ENCODE peak calls at places on chromosome 10, in nine cellular contexts. H is A673; T is AG04449; I is CD4-positive, alpha-beta memory T cell; A is body of pancreas; C is left ventricle myocardium inferior; W is pancreas; B is MG63; L is fibroblast of pulmonary artery. E is an unnamed sample.

GRCh38 chr10:958856-959255 is 27.4 kb upstream of the LARP4B start:
- DNase-seq in H (no peak), T (no peak), I (no peak), A (no peak), C (no peak), W (no peak), B (no peak), L (no peak), E (no peak)

GRCh38 chr10:76774987-76775603 is 862.5 kb downstream of the KCNMA1 start:
- DNase-seq in H (no peak), T (no peak), I (no peak), A (no peak), C (peak; percentile 63), W (no peak), B (no peak), L (no peak), E (no peak)

GRCh38 chr10:117226813-117227451 is 14.0 kb upstream of the SLC18A2 start:
- DNase-seq in H (peak; percentile 65), T (no peak), I (no peak), A (peak; percentile 59), C (no peak), W (peak; percentile 29), B (no peak), L (peak; percentile 41), E (no peak)

GRCh38 chr10:95513941-95514392 is 47.2 kb downstream of the SORBS1 start:
- DNase-seq in H (no peak), T (no peak), I (no peak), A (peak; percentile 65), C (no peak), W (peak; percentile 65), B (peak; percentile 77), L (peak; percentile 59), E (no peak)

GRCh38 chr10:92218569-92218968 is 72.3 kb downstream of the CPEB3 start:
- DNase-seq in H (no peak), T (no peak), I (no peak), A (no peak), C (no peak), W (no peak), B (no peak), L (no peak), E (no peak)

GRCh38 chr10:93771354-93771753 is 13.6 kb downstream of the LGI1 start:
- DNase-seq in H (no peak), T (no peak), I (no peak), A (no peak), C (no peak), W (no peak), B (no peak), L (no peak), E (no peak)

GRCh38 chr10:126087274-126087673 is 190.9 kb downstream of the FANK1 start:
- DNase-seq in H (no peak), T (no peak), I (no peak), A (no peak), C (no peak), W (no peak), B (no peak), L (no peak), E (no peak)

GRCh38 chr10:110074986-110075664 is 67.3 kb downstream of the ADD3 start:
- DNase-seq in H (peak; percentile 73), T (peak; percentile 66), I (no peak), A (no peak), C (no peak), W (no peak), B (peak; percentile 27), L (peak; percentile 85), E (no peak)

GRCh38 chr10:5567477-5567876 is 42.7 kb downstream of the CALML3 start:
- DNase-seq in H (no peak), T (no peak), I (no peak), A (no peak), C (no peak), W (no peak), B (no peak), L (no peak), E (no peak)

GRCh38 chr10:58439632-58440364 is 54.6 kb downstream of the TFAM start:
- DNase-seq in H (no peak), T (no peak), I (no peak), A (no peak), C (no peak), W (no peak), B (no peak), L (no peak), E (no peak)

GRCh38 chr10:99850767-99851127 is 68.3 kb downstream of the ABCC2 start:
- DNase-seq in H (no peak), T (no peak), I (no peak), A (no peak), C (no peak), W (no peak), B (no peak), L (no peak), E (no peak)

GRCh38 chr10:95880704-95881103 is 27.1 kb upstream of the CC2D2B start:
- DNase-seq in H (no peak), T (no peak), I (no peak), A (no peak), C (no peak), W (no peak), B (no peak), L (no peak), E (no peak)

GRCh38 chr10:59362991-59363390 is 642 bp upstream of the FAM13C start:
- DNase-seq in H (peak; percentile 52), T (no peak), I (no peak), A (peak; percentile 76), C (peak; percentile 67), W (peak; percentile 40), B (peak; percentile 19), L (peak; percentile 57), E (peak; percentile 64)

DNA sequence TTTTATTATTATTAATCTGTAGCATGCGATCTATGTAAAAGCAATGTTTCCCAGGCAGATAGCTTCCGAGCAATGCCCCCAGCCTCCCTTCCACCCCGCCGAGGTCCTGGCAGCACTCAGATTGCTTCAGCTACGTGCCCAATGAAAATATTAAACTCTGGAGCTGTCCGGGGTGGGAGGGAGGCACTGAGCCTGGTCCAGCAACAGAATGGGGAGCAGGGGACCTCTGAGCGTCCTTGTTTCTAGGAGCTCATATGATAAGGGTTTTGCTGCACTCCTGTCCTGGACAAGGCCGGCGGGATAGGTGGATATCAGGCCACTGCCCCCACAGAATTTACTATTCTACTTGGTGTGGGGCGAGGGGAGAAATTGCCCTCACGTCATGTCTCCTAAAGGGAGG is 44.5 kb upstream of the CDK1 start:
- DNase-seq in H (no peak), T (no peak), I (no peak), A (peak; percentile 13), C (no peak), W (peak; percentile 19), B (no peak), L (no peak), E (no peak)
- H3K4me3 ChIP-seq in H (peak overlapping the region; percentile 61), T (no peak overlapping the region), I (peak overlapping the region; percentile 17), A (peak overlapping the region; percentile 80), C (peak overlapping the region; percentile 64), W (peak overlapping the region; percentile 64), B (no peak overlapping the region), L (no peak overlapping the region), E (peak overlapping the region; percentile 65)

GRCh38 chr10:26881600-26882331 is 21.0 kb upstream of the ABI1 start:
- DNase-seq in H (peak; percentile 81), T (no peak), I (peak; percentile 40), A (no peak), C (no peak), W (no peak), B (no peak), L (peak; percentile 84), E (no peak)
- H3K4me3 ChIP-seq in H (peak overlapping the region; percentile 17), T (no peak overlapping the region), I (no peak overlapping the region), A (no peak overlapping the region), C (no peak overlapping the region), W (no peak overlapping the region), B (no peak overlapping the region), L (no peak overlapping the region), E (no peak overlapping the region)

GRCh38 chr10:69571618-69572158 is 1.5 kb downstream of the NEUROG3 start:
- DNase-seq in H (no peak), T (no peak), I (no peak), A (no peak), C (no peak), W (no peak), B (no peak), L (no peak), E (no peak)

GRCh38 chr10:69572159-69573055 is 815 bp downstream of the NEUROG3 start:
- DNase-seq in H (no peak), T (no peak), I (no peak), A (no peak), C (no peak), W (no peak), B (peak; percentile 17), L (no peak), E (no peak)

GRCh38 chr10:69575164-69575722 is 2.0 kb upstream of the NEUROG3 start:
- DNase-seq in H (no peak), T (no peak), I (no peak), A (no peak), C (no peak), W (no peak), B (no peak), L (no peak), E (no peak)

GRCh38 chr10:69574571-69574978 is 1.4 kb upstream of the NEUROG3 start:
- DNase-seq in H (no peak), T (no peak), I (no peak), A (no peak), C (no peak), W (no peak), B (no peak), L (no peak), E (no peak)

DNA sequence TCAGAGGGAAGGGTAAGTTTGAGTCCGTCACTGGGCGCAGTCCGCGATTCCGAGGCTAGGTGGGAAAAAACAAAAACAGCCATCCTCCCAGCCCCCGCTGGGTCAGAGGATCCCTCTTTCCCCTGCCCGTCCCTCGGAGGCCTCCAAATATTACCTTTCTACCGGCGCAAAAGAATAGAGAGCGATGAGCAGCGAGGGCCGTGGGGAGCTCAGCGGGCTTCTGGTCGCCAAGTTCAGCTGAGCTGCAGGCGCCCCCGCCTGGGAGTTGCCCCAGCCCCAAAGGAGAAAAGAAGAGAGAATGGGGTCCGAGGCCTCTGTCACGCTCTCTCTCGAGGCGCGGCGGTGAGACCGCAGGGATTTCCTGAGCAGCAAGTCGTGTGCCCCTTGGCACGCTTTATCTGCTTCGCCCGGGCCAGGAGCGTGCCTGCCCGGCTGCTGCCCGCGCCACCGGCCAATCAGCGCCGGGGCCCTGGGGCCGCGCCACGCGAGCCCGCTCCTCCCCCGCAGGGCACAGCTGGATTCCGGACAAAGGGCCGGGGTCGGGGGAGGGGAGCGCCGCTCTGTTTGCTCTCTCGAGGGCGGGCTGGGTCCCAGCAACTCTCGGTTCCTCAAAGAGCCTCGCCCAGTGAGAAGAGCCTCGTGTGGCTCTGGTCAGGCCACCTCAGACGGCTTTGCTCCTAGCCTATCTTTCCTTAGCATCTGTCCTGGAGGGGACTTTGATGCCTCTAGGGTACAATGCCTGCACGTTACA is at the start of gene NEUROG3:
- DNase-seq in H (no peak), T (no peak), I (no peak), A (no peak), C (no peak), W (no peak), B (no peak), L (no peak), E (no peak)
- H3K4me3 ChIP-seq in H (no peak within 1 kb of the TSS), T (no peak within 1 kb of the TSS), I (peak within 1 kb of the TSS; percentile 32), A (no peak within 1 kb of the TSS), C (peak within 1 kb of the TSS; percentile 52), W (no peak within 1 kb of the TSS), B (no peak within 1 kb of the TSS), L (no peak within 1 kb of the TSS), E (no peak within 1 kb of the TSS)

DNA sequence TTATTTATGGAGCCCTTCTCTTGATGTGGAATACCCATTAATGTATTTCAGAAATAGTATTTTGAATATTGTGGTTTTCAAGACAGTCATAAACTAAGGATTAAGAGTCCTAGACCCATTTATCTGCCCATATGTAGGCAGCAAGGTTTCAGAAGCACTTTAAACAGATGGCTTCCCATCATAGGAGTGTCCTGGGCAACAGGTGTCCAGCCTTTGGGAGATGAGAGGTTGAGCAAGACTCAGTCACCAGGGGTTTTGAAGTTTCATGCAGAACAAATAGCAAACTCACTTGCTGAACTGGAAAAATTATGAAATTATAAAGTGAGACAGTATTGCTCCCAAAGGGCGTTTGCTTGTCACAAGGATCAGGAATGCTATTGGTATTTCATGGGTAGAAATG is 192.9 kb upstream of the CSTF2T start:
- DNase-seq in H (no peak), T (no peak), I (no peak), A (no peak), C (no peak), W (no peak), B (no peak), L (no peak), E (no peak)
- H3K4me3 ChIP-seq in H (no peak overlapping the region), T (no peak overlapping the region), I (no peak overlapping the region), A (no peak overlapping the region), C (no peak overlapping the region), W (no peak overlapping the region), B (no peak overlapping the region), L (no peak overlapping the region), E (no peak overlapping the region)

E was measured in upper lobe of left lung.